ENCODE peak calls at places on chromosomes 4 and X, in seven cellular contexts. C, N, D, A, W, Z and R are unnamed samples.

GRCh38 chr4:124282301-124282898 is 430.1 kb downstream of the ANKRD50 start:
- DNase-seq in A (no peak), Z (no peak), N (peak), W (no peak), D (no peak), C (no peak), R (no peak)

GRCh38 chrX:70485466-70485865 is 40.8 kb downstream of the DLG3 start:
- DNase-seq in Z (no peak), C (no peak), W (no peak), A (no peak), N (peak), D (no peak), R (no peak)

GRCh38 chr4:185726931-185727330 is 85.1 kb downstream of the SORBS2 start:
- DNase-seq in Z (no peak), C (peak), D (no peak), W (peak), N (peak), A (no peak), R (peak)

GRCh38 chrX:130108647-130109428 is 1.5 kb downstream of the ELF4 start:
- DNase-seq in N (peak), Z (no peak), A (no peak), W (peak), D (no peak), C (peak), R (peak)

GRCh38 chr4:40515037-40515397 is 114.6 kb downstream of the RBM47 start:
- DNase-seq in Z (no peak), C (no peak), D (no peak), W (peak), A (no peak), N (no peak), R (no peak)

GRCh38 chr4:106365613-106366012 is 3.0 kb downstream of the GIMD1 start:
- DNase-seq in N (no peak), A (no peak), W (peak), Z (no peak), C (peak), D (no peak), R (peak)

GRCh38 chrX:67338262-67338661 is 205.6 kb upstream of the AR start:
- DNase-seq in C (no peak), W (no peak), Z (no peak), D (no peak), A (no peak), N (no peak), R (no peak)

GRCh38 chrX:29488919-29489318 is 726.4 kb upstream of the MAGEB2 start:
- DNase-seq in Z (no peak), W (no peak), C (peak), A (no peak), D (no peak), N (no peak), R (no peak)

GRCh38 chr4:8912089-8912455 is 40.4 kb upstream of the HMX1 start:
- DNase-seq in Z (no peak), A (no peak), W (no peak), D (no peak), N (no peak), C (no peak), R (no peak)

GRCh38 chr4:10747186-10747585 is 62.6 kb upstream of the CLNK start:
- DNase-seq in D (no peak), N (no peak), C (no peak), Z (no peak), W (no peak), A (no peak), R (no peak)

GRCh38 chr4:54281060-54281781 is 52.1 kb downstream of the PDGFRA start:
- DNase-seq in W (peak), A (no peak), C (peak), D (peak), N (no peak), Z (no peak), R (peak)

GRCh38 chr4:15577508-15577907 is 77.6 kb downstream of the FBXL5 start:
- DNase-seq in A (no peak), N (no peak), Z (no peak), W (no peak), D (no peak), C (no peak), R (peak)